ENCODE peak calls at places on chromosomes 16 and 17, in seven cellular contexts. G is HL-60, F is WERI-Rb-1, B is right cardiac atrium, T is caudate nucleus, S is adrenal gland, C is tibial artery. Y is an unnamed sample.

GRCh38 chr16:46689492-46690280 is at the start of gene ORC6:
- DNase-seq in T (peak; percentile 97), G (peak; percentile 99), C (peak; percentile 99), S (peak; percentile 99), B (peak; percentile 99), F (peak; percentile 98), Y (peak; percentile 94)

GRCh38 chr17:44906987-44907681 is 7.9 kb upstream of the EFTUD2 start:
- DNase-seq in S (no peak), G (no peak), F (no peak), B (no peak), C (no peak), T (no peak), Y (no peak)

GRCh38 chr17:45307290-45308015 is 9.4 kb downstream of the MAP3K14 start:
- DNase-seq in T (no peak), G (peak; percentile 79), B (no peak), S (peak; percentile 63), C (peak; percentile 46), F (no peak), Y (no peak)

GRCh38 chr17:50893183-50893993 is 27.2 kb upstream of the TOB1 start:
- DNase-seq in T (peak; percentile 64), F (no peak), B (no peak), C (no peak), S (no peak), G (no peak), Y (no peak)

GRCh38 chr16:57191056-57191536 is 5.0 kb downstream of the RSPRY1 start:
- DNase-seq in C (no peak), G (no peak), T (no peak), B (no peak), F (no peak), S (no peak), Y (no peak)

GRCh38 chr17:43570518-43570928 is 24.4 kb upstream of the ETV4 start:
- DNase-seq in T (no peak), S (no peak), F (no peak), G (no peak), C (no peak), B (no peak), Y (no peak)

GRCh38 chr17:46772013-46772878 is 46.2 kb downstream of the WNT3 start:
- DNase-seq in T (no peak), G (no peak), S (peak; percentile 39), F (no peak), C (no peak), B (peak; percentile 67), Y (no peak)

GRCh38 chr16:82031116-82032084 is 3.7 kb upstream of the HSD17B2 start:
- DNase-seq in S (peak; percentile 19), C (no peak), B (no peak), G (peak; percentile 32), F (peak; percentile 15), T (no peak), Y (no peak)

GRCh38 chr17:54307326-54307725 is 484.6 kb downstream of the KIF2B start:
- DNase-seq in T (no peak), B (no peak), G (peak; percentile 50), F (no peak), S (no peak), C (no peak), Y (no peak)

GRCh38 chr17:67993998-67994361 is 2.3 kb downstream of the C17orf58 start:
- DNase-seq in C (no peak), F (no peak), S (no peak), G (no peak), T (no peak), B (no peak), Y (no peak)

GRCh38 chr17:48577946-48578615 is at the start of gene HOXB4:
- DNase-seq in T (no peak), G (no peak), B (peak; percentile 85), C (peak; percentile 76), S (peak; percentile 74), F (peak; percentile 70), Y (no peak)

GRCh38 chr16:972316-973002 is 1.7 kb upstream of the LMF1 start:
- DNase-seq in B (peak; percentile 61), S (no peak), T (peak; percentile 89), F (no peak), C (no peak), G (no peak), Y (no peak)
- H3K27ac ChIP-seq in B (no peak overlapping the region), S (no peak overlapping the region), T (peak overlapping the region; percentile 98), F (no peak overlapping the region), C (no peak overlapping the region), G (no peak overlapping the region), Y (no peak overlapping the region)

GRCh38 chr16:10868562-10869469 is 8.2 kb upstream of the CIITA start:
- DNase-seq in F (no peak), G (peak; percentile 87), S (no peak), C (peak; percentile 59), T (no peak), B (peak; percentile 77), Y (peak; percentile 28)
- H3K27ac ChIP-seq in F (no peak overlapping the region), G (peak overlapping the region; percentile 70), S (peak overlapping the region; percentile 54), C (no peak overlapping the region), T (peak overlapping the region; percentile 28), B (peak overlapping the region; percentile 63), Y (peak overlapping the region; percentile 24)

DNA sequence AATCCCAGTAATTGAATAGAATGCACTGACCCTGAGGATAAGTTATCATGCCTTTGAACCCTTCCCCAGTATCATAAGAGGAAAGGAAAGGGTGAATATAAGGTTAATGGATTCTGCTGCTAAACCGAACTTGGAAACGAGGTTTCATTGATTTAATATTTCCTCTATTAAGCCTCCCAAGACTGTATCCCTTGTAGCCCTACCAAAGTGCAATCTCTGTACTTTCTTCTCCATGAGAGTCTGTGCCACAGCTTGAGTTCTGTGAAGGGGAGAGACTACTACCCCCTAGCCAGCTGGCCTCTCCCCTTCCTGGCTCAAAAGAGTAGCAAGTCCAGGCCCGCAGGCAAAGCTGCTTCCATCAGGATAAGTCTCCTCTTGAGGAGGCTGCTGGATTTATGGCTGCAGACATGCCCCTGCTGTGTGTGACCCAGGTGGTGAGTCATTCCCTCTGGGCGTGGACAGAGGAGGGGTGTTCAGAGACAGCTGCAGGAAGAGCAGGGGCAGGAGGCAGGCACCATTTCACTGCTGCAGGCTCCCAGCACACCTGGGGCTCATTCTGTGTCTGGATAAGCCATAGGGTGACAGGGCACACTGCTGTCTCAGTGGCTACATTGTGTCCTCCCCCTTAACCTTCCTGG is 58.4 kb downstream of the TOM1L2 start:
- DNase-seq in G (peak; percentile 3), F (peak; percentile 98), T (no peak), S (peak; percentile 91), C (peak; percentile 64), B (peak; percentile 66), Y (no peak)
- H3K27ac ChIP-seq in G (no peak overlapping the region), F (peak overlapping the region; percentile 85), T (no peak overlapping the region), S (peak overlapping the region; percentile 62), C (no peak overlapping the region), B (peak overlapping the region; percentile 25), Y (peak overlapping the region; percentile 54)

GRCh38 chr17:77601054-77601979 is 357.2 kb upstream of the TNRC6C start:
- DNase-seq in S (peak; percentile 52), C (peak; percentile 85), T (no peak), B (peak; percentile 88), F (peak; percentile 85), G (no peak), Y (no peak)
- H3K27ac ChIP-seq in S (peak overlapping the region; percentile 77), C (peak overlapping the region; percentile 91), T (peak overlapping the region; percentile 44), B (peak overlapping the region; percentile 88), F (peak overlapping the region; percentile 39), G (no peak overlapping the region), Y (peak overlapping the region; percentile 81)

GRCh38 chr16:16028311-16028999 is 79.0 kb downstream of the ABCC1 start:
- DNase-seq in T (no peak), C (no peak), B (no peak), F (no peak), G (no peak), S (no peak), Y (no peak)
- H3K27ac ChIP-seq in T (no peak overlapping the region), C (no peak overlapping the region), B (no peak overlapping the region), F (no peak overlapping the region), G (no peak overlapping the region), S (peak overlapping the region; percentile 39), Y (peak overlapping the region; percentile 81)

DNA sequence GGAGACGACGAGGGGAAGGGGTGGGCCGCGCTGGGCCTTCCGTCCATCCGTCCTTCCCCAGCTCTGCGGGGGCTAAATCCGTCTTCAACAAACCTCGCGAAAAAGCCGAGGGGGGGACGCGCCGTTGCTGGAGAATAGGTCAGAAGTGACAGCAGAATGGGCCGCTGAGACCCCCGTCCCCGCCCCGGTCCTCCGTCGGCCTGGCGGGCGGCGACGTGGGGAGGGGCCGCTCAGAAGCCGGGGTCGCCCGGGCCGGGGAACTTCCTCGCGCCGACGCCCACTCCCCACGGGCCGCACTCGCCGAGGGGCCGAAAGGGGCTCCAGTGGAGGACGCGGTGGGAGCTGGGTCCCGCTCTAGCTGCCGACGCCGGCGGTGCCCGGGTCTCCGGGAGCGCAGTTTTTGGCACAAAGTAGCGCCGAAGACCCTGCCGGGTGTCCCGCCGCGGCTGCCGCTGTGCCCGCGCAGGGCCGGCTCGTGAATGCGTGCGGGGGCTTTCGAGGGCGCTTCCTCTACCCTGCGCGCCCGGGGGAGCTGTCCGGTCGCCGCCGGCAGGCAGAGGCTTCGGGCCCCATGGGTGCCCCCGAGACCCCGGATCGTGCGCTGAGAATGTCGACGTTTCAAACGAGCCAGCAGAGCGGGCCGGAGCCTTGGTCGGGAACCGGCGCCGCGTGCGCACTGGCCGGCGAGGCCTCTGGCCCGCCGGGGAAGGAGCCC is 46.4 kb upstream of the SLC38A10 start:
- DNase-seq in B (peak; percentile 68), F (no peak), C (peak; percentile 20), T (no peak), S (no peak), G (no peak), Y (no peak)
- H3K27ac ChIP-seq in B (peak overlapping the region; percentile 6), F (no peak overlapping the region), C (peak overlapping the region; percentile 93), T (peak overlapping the region; percentile 52), S (peak overlapping the region; percentile 96), G (no peak overlapping the region), Y (peak overlapping the region; percentile 93)

Y was measured in esophagus squamous epithelium.